ENCODE peak calls at places on chromosomes 11 and 22, in four cellular contexts. X is dorsolateral prefrontal cortex, G is brain microvascular endothelial cell, H is ovary. Q is an unnamed sample.

GRCh38 chr11:26985941-26986340 is 8.0 kb upstream of the FIBIN start:
- DNase-seq in G (no peak), H (no peak), X (no peak), Q (peak)

GRCh38 chr11:911031-911889 is 650 bp upstream of the CHID1 start:
- DNase-seq in X (no peak), G (peak), H (peak), Q (peak)

GRCh38 chr11:133712235-133712634 is 133.1 kb downstream of the SPATA19 start:
- DNase-seq in G (no peak), X (no peak), H (no peak), Q (no peak)

GRCh38 chr11:46065681-46066080 is 55.6 kb downstream of the PHF21A start:
- DNase-seq in H (no peak), X (no peak), G (no peak), Q (no peak)

GRCh38 chr11:121841487-121842167 is 274.4 kb downstream of the BLID start:
- DNase-seq in H (no peak), G (peak), X (no peak), Q (peak)

GRCh38 chr11:13423372-13423771 is 39.6 kb downstream of the BTBD10 start:
- DNase-seq in X (no peak), G (no peak), H (no peak), Q (no peak)

GRCh38 chr22:41442240-41442792 is 4.3 kb downstream of the TOB2 start:
- DNase-seq in H (no peak), G (no peak), X (no peak), Q (no peak)

GRCh38 chr11:71447791-71448256 is 369 bp downstream of the DHCR7 start:
- DNase-seq in X (no peak), G (no peak), H (no peak), Q (no peak)

GRCh38 chr11:66700337-66700736 is 22.6 kb upstream of the RBM4B start:
- DNase-seq in G (no peak), H (no peak), X (no peak), Q (no peak)

GRCh38 chr11:8298801-8299786 is 35.4 kb upstream of the LMO1 start:
- DNase-seq in H (no peak), G (no peak), X (peak), Q (no peak)

GRCh38 chr11:304915-305833 is 2.4 kb upstream of the IFITM2 start:
- DNase-seq in H (peak), X (peak), G (peak), Q (peak)

GRCh38 chr11:34512810-34513673 is 552 bp downstream of the ELF5 start:
- DNase-seq in H (no peak), G (peak), X (peak), Q (peak)

GRCh38 chr11:73416711-73417265 is 40.6 kb downstream of the RELT start:
- DNase-seq in X (no peak), H (no peak), G (no peak), Q (peak)

GRCh38 chr22:40634119-40634903 is 2.2 kb downstream of the MRTFA start:
- DNase-seq in G (no peak), H (no peak), X (no peak), Q (no peak)

GRCh38 chr22:38081941-38082828 is 1.8 kb downstream of the SLC16A8 start:
- DNase-seq in G (no peak), H (no peak), X (no peak), Q (no peak)

GRCh38 chr11:14764899-14765527 is 121.4 kb downstream of the PDE3B start:
- DNase-seq in H (no peak), G (peak), X (no peak), Q (no peak)

GRCh38 chr22:48576333-48577013 is 1251.2 kb downstream of the BRD1 start:
- DNase-seq in G (no peak), H (peak), X (no peak), Q (no peak)

GRCh38 chr11:6238902-6239301 is at the start of gene CNGA4:
- DNase-seq in X (no peak), H (no peak), G (no peak), Q (no peak)

GRCh38 chr22:43592470-43592869 is 180.7 kb downstream of the MPPED1 start:
- DNase-seq in G (no peak), H (no peak), X (no peak), Q (no peak)

GRCh38 chr22:30386960-30387848 is at the start of gene RNF215:
- DNase-seq in X (peak), G (peak), H (peak), Q (peak)

GRCh38 chr11:57364851-57365660 is 15.9 kb downstream of the PRG3 start:
- DNase-seq in G (no peak), H (no peak), X (no peak), Q (no peak)

GRCh38 chr11:115199501-115199900 is 304.7 kb downstream of the CADM1 start:
- DNase-seq in H (no peak), G (no peak), X (no peak), Q (peak)

GRCh38 chr11:71454470-71455113 is 1.6 kb downstream of the NADSYN1 start:
- DNase-seq in X (no peak), H (no peak), G (no peak), Q (no peak)

GRCh38 chr22:41193829-41194228 is 11.3 kb upstream of the L3MBTL2 start:
- DNase-seq in H (no peak), X (no peak), G (no peak), Q (no peak)

GRCh38 chr11:46055371-46055770 is 65.9 kb downstream of the PHF21A start:
- DNase-seq in G (peak), H (no peak), X (no peak), Q (peak)

GRCh38 chr11:60872124-60872951 is 5.0 kb downstream of the ZP1 start:
- DNase-seq in H (no peak), G (peak), X (no peak), Q (peak)

GRCh38 chr11:19433367-19433766 is 192.6 kb upstream of the E2F8 start:
- DNase-seq in H (no peak), X (no peak), G (no peak), Q (no peak)

GRCh38 chr11:65468874-65469333 is 29.9 kb upstream of the MALAT1 start:
- DNase-seq in G (no peak), X (no peak), H (peak), Q (peak)

GRCh38 chr22:41021655-41022454 is 70.5 kb upstream of the EP300 start:
- DNase-seq in X (peak), G (no peak), H (peak), Q (peak)

GRCh38 chr11:123581651-123582399 is 72.6 kb downstream of the SCN3B start:
- DNase-seq in G (no peak), H (no peak), X (no peak), Q (no peak)

GRCh38 chr11:92272651-92273050 is 48.0 kb downstream of the FAT3 start:
- DNase-seq in G (no peak), H (no peak), X (no peak), Q (no peak)

GRCh38 chr11:65790104-65790901 is 3.4 kb downstream of the OVOL1 start:
- DNase-seq in X (no peak), H (no peak), G (no peak), Q (no peak)

DNA sequence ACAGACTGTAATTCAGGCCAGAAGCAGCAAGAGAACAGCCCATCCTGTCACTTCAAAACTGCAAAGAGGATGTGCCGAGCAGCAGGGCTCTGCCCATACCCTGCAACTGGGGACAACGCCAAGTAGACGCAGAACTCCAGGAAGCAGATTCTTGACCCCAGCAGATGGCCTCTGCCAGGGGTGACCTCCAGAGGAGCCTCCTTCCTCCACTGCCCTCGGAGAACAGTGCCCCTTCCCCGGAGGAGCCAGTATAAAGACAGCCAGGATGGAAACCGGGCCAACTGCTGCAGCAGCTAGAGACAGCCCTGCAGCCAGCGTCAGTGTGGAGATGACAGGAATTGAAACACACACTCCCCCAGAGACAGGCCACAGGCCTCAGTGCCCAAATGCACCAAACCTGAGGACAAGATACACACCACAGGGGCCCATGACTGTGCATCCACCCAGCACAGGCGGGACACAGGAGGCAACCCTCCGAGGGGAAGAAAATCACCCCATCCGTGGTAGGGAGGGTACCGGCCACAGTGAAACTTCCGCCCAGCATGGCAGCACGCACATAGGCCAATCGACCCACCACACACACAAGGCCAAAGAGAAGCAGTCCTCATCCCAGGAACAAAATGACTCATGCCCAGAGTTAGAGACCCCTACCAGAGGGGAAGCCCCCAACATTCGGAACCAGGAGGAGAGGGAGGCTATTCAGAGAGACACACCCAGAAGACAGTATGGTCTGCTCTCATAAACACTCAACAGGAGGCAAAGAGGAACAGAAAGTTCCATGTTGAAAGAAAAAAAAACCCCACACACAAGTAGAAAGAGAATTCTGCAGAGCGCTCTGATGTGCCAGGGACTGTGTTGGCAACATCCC is 5.6 kb downstream of the AHNAK start:
- DNase-seq in G (no peak), X (no peak), H (peak), Q (no peak)
- H3K4me3 ChIP-seq in G (peak), X (no peak), H (peak), Q (peak)

DNA sequence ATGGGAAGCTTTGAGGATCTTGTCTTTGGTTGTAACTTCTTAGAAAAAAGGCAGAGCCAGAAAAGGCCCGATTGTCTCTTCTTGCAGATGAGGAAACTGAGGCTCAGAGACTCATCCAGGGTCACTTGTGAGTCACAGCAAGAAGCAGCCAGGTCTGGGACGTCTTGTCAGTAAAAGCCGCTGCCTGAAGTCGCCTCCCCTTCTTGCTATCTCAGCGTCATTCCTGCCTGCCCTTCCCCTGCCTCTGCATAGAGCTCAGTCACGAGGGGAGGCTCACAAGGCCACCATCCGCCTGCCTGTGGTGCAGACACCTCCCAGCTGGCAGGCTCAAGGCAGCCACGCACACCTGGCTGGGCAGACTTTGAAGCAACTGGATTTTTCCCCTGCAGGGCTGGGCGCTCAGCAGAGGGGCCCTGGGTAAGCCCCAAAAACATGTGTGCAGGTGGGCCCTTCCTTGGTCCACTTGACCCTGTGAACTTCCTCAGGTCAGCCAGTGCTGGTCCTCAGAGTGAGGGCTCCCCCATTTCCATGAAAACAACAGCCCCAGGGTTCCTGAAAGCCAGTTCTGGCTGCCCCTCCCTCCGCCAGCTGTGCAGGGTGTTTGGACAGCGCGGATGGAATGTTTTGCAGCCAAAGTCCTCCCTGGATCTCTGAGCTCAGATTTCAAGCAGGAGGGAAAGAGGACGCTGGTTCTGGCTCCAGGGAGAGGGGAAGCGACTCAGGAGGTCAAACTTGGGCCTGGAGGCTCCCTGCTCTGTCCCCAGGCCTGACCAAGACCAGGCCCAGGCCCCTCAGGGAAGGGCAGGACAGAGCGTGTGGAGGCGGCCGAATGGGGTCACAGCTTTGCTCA is 6.0 kb upstream of the RAB3IL1 start:
- DNase-seq in X (no peak), H (peak), G (peak), Q (peak)
- H3K4me3 ChIP-seq in X (no peak), H (no peak), G (no peak), Q (no peak)

GRCh38 chr22:46535876-46536558 is 1.4 kb downstream of the CELSR1 start:
- DNase-seq in X (no peak), H (no peak), G (no peak), Q (no peak)

GRCh38 chr22:46536559-46537220 is 730 bp downstream of the CELSR1 start:
- DNase-seq in G (no peak), X (no peak), H (no peak), Q (no peak)

GRCh38 chr22:46537946-46538815 is 761 bp upstream of the CELSR1 start:
- DNase-seq in G (peak), H (no peak), X (no peak), Q (no peak)

GRCh38 chr22:46538816-46539163 is 1.4 kb upstream of the CELSR1 start:
- DNase-seq in X (peak), G (peak), H (no peak), Q (peak)

DNA sequence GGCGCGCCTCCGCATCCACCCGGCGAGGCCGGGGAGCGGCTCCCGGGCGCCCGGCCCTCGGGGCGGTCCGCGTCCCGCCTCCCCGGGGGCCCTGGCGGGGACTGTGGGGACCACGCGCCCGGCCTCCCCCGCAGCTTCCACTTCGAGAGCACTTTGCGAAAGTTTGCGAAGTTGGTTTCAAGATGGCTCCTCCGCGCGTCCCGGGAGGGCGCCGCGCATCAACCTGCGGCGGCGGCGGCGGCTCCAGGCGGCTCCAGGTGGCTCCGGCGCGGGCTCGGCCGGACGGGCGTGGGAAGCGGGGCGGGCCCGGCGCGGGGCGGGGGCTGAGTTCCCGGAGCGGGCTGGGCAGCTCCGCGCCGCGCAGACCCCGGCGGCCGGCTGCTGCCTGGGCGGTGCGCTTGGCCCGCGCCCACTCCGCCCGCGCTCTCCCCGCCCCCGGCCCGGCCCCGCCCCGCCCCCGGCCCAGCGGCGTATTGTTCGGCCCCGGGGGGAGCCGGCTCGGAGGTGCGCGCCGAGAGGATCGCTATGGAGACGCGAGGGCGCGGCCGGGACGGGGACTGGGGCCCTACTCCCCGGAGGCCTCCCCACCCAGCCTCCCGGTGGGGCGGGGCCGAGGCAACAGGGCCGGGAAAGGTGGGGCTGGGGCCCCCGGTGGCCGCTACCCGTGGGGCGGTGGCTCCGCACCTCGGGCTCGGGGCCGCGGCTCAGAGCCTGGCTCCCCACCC is at the start of gene CELSR1:
- DNase-seq in H (peak), X (no peak), G (no peak), Q (no peak)
- H3K4me3 ChIP-seq in H (peak), X (peak), G (peak), Q (peak)

GRCh38 chr22:21626073-21626734 is 3.6 kb downstream of the YDJC start:
- DNase-seq in H (no peak), G (no peak), X (no peak), Q (no peak)
- H3K4me3 ChIP-seq in H (no peak), G (no peak), X (no peak), Q (no peak)

DNA sequence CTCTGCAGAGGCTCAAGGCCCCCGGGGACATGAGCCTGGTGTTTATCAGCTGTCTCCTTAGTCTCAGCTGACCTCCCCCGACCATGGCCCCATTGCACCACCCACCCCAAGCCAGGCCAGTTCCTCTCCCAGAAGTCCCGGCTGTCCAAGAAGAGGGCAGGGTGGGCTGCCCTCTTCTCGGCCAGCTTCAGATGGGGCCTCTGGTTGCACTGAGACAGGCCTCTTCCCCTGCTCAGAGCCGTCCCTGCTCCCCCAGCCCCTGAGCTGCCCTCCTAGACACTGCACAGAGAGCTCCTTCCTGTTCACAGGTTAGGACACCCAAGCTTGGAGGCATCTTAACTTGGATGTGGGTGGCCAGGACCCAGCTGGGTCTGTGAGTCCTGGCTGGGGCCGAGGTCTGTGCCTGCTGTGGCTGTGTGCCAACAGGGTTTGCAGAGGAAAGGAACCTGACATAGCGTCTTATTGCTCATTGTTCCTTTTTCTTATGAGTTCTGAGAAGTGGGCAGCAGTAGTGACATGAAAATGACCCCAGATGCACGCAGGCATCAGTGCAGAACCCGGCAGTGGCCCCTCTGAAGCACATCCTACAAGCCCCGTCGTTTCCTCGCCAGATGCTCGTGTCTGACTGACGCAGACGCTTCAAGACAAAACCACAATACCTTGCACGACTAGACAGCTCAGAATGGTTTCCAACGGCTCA is 5.5 kb downstream of the TRABD start:
- DNase-seq in X (no peak), H (peak), G (no peak), Q (no peak)
- H3K4me3 ChIP-seq in X (no peak), H (peak), G (peak), Q (peak)

GRCh38 chr11:103935219-103935618 is 101.2 kb upstream of the DDI1 start:
- DNase-seq in G (no peak), H (no peak), X (no peak), Q (no peak)
- H3K4me3 ChIP-seq in G (no peak), H (no peak), X (no peak), Q (no peak)

DNA sequence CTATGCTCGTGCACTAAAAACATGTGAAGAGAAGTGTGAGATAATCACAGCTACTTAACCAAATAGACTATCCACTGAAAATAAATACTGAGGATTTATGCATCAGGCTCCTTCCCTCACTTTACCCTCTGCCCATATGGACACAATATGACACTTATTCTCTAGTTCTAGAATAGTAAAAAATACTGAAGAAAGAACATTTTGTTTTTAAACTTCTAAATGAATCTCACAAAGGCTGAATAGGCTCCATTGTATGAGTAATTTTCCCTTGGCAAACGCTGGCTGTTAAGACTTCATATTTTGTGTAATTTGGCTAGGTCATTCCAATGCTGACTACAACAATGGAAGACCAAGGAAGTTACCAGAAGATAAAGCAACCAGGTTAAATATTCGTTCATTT is 9.9 kb downstream of the HPS5 start:
- DNase-seq in H (no peak), G (peak), X (no peak), Q (peak)
- H3K4me3 ChIP-seq in H (no peak), G (no peak), X (no peak), Q (no peak)

DNA sequence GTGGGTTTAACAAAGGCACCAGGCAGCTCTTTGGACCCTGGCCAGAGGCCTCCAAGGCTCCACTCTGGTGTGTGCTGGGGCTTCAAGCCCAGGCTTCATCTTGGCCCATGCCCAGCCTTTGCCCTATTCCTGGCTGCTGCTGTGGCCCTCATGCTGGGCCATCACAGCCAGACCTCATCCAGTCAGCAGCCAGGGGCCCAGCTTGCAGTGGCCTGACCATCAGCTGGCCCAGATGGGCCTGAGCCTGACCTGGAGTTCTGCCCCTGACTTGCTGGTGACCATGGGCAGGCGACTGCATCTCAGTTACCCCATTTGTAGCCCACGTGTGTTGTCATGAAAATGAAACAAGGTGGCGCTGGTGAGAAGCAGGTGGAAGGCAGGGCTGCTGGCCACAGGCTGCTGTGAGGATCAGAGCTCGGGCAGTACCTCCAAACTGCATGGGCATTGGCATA is 76.1 kb downstream of the MED15 start:
- DNase-seq in G (no peak), X (peak), H (no peak), Q (no peak)
- H3K4me3 ChIP-seq in G (no peak), X (no peak), H (no peak), Q (no peak)

GRCh38 chr11:62757846-62758788 is 3.3 kb upstream of the POLR2G start:
- DNase-seq in H (no peak), G (no peak), X (no peak), Q (no peak)
- H3K4me3 ChIP-seq in H (no peak), G (no peak), X (peak), Q (no peak)

Q was measured in foreskin fibroblast.